ENCODE peak calls at places on chromosomes 3 and 15, in ten cellular contexts. One of them, this sample, is unnamed.

GRCh38 chr15:96346409-96346808 is 15.9 kb downstream of the NR2F2 start:
- DNase-seq in adrenal gland: no peak
- DNase-seq in adipocyte: no peak
- DNase-seq in AG20443: no peak
- DNase-seq in BE2C: no peak
- DNase-seq in nephron progenitor cell: no peak
- DNase-seq in neural progenitor cell: no peak
- DNase-seq in head of caudate nucleus: no peak
- DNase-seq in GM03348: no peak
- DNase-seq in NCI-H1694: no peak
- DNase-seq in this sample: no peak

GRCh38 chr3:58179235-58180098 is 31.3 kb downstream of the DNASE1L3 start:
- DNase-seq in GM03348: no peak
- DNase-seq in head of caudate nucleus: no peak
- DNase-seq in NCI-H1694: no peak
- DNase-seq in AG20443: no peak
- DNase-seq in BE2C: no peak
- DNase-seq in adrenal gland: no peak
- DNase-seq in adipocyte: no peak
- DNase-seq in neural progenitor cell: no peak
- DNase-seq in nephron progenitor cell: no peak
- DNase-seq in this sample: no peak

GRCh38 chr3:54954516-54954915 is 26.7 kb upstream of the LRTM1 start:
- DNase-seq in adipocyte: peak
- DNase-seq in NCI-H1694: no peak
- DNase-seq in AG20443: peak
- DNase-seq in adrenal gland: no peak
- DNase-seq in neural progenitor cell: peak
- DNase-seq in BE2C: no peak
- DNase-seq in GM03348: peak
- DNase-seq in nephron progenitor cell: no peak
- DNase-seq in head of caudate nucleus: no peak
- DNase-seq in this sample: no peak

GRCh38 chr3:88141458-88142083 is 8.2 kb upstream of the C3orf38 start:
- DNase-seq in NCI-H1694: no peak
- DNase-seq in adipocyte: peak
- DNase-seq in GM03348: peak
- DNase-seq in head of caudate nucleus: no peak
- DNase-seq in BE2C: no peak
- DNase-seq in adrenal gland: no peak
- DNase-seq in nephron progenitor cell: no peak
- DNase-seq in neural progenitor cell: no peak
- DNase-seq in AG20443: peak
- DNase-seq in this sample: no peak

GRCh38 chr15:80585544-80586018 is 109.5 kb upstream of the ABHD17C start:
- DNase-seq in neural progenitor cell: no peak
- DNase-seq in NCI-H1694: no peak
- DNase-seq in head of caudate nucleus: peak
- DNase-seq in BE2C: no peak
- DNase-seq in GM03348: no peak
- DNase-seq in nephron progenitor cell: no peak
- DNase-seq in adrenal gland: no peak
- DNase-seq in adipocyte: no peak
- DNase-seq in AG20443: no peak
- DNase-seq in this sample: no peak

GRCh38 chr3:112390783-112391641 is 58.1 kb downstream of the CD200 start:
- DNase-seq in GM03348: peak
- DNase-seq in nephron progenitor cell: no peak
- DNase-seq in adipocyte: peak
- DNase-seq in head of caudate nucleus: peak
- DNase-seq in adrenal gland: no peak
- DNase-seq in AG20443: peak
- DNase-seq in neural progenitor cell: peak
- DNase-seq in BE2C: no peak
- DNase-seq in NCI-H1694: no peak
- DNase-seq in this sample: no peak

GRCh38 chr3:189262746-189263145 is 91.0 kb downstream of the TPRG1 start:
- DNase-seq in GM03348: no peak
- DNase-seq in nephron progenitor cell: no peak
- DNase-seq in adrenal gland: no peak
- DNase-seq in BE2C: peak
- DNase-seq in AG20443: no peak
- DNase-seq in adipocyte: no peak
- DNase-seq in head of caudate nucleus: no peak
- DNase-seq in NCI-H1694: no peak
- DNase-seq in neural progenitor cell: no peak
- DNase-seq in this sample: no peak

GRCh38 chr3:30266536-30266935 is 339.9 kb upstream of the TGFBR2 start:
- DNase-seq in adipocyte: no peak
- DNase-seq in nephron progenitor cell: no peak
- DNase-seq in head of caudate nucleus: no peak
- DNase-seq in BE2C: no peak
- DNase-seq in neural progenitor cell: no peak
- DNase-seq in adrenal gland: no peak
- DNase-seq in AG20443: no peak
- DNase-seq in NCI-H1694: no peak
- DNase-seq in GM03348: no peak
- DNase-seq in this sample: no peak

GRCh38 chr3:111246967-111247760 is 175.5 kb downstream of the NECTIN3 start:
- DNase-seq in BE2C: no peak
- DNase-seq in adrenal gland: no peak
- DNase-seq in nephron progenitor cell: no peak
- DNase-seq in GM03348: peak
- DNase-seq in head of caudate nucleus: no peak
- DNase-seq in neural progenitor cell: no peak
- DNase-seq in NCI-H1694: no peak
- DNase-seq in adipocyte: peak
- DNase-seq in AG20443: peak
- DNase-seq in this sample: no peak

GRCh38 chr3:134543113-134543512 is 57.3 kb downstream of the CEP63 start:
- DNase-seq in adrenal gland: no peak
- DNase-seq in AG20443: no peak
- DNase-seq in head of caudate nucleus: no peak
- DNase-seq in neural progenitor cell: no peak
- DNase-seq in BE2C: no peak
- DNase-seq in GM03348: no peak
- DNase-seq in NCI-H1694: no peak
- DNase-seq in adipocyte: no peak
- DNase-seq in nephron progenitor cell: no peak
- DNase-seq in this sample: no peak

GRCh38 chr3:172591876-172592771 is 68.9 kb upstream of the TNFSF10 start:
- DNase-seq in head of caudate nucleus: no peak
- DNase-seq in NCI-H1694: no peak
- DNase-seq in GM03348: no peak
- DNase-seq in BE2C: no peak
- DNase-seq in neural progenitor cell: no peak
- DNase-seq in adrenal gland: no peak
- DNase-seq in adipocyte: no peak
- DNase-seq in nephron progenitor cell: no peak
- DNase-seq in AG20443: no peak
- DNase-seq in this sample: peak

GRCh38 chr3:30643763-30644462 is 37.5 kb downstream of the TGFBR2 start:
- DNase-seq in AG20443: no peak
- DNase-seq in adipocyte: no peak
- DNase-seq in BE2C: no peak
- DNase-seq in adrenal gland: no peak
- DNase-seq in head of caudate nucleus: no peak
- DNase-seq in neural progenitor cell: no peak
- DNase-seq in GM03348: no peak
- DNase-seq in nephron progenitor cell: no peak
- DNase-seq in NCI-H1694: no peak
- DNase-seq in this sample: no peak

GRCh38 chr3:16130066-16130465 is 44.4 kb upstream of the GALNT15 start:
- DNase-seq in BE2C: no peak
- DNase-seq in neural progenitor cell: no peak
- DNase-seq in head of caudate nucleus: peak
- DNase-seq in GM03348: peak
- DNase-seq in NCI-H1694: no peak
- DNase-seq in adrenal gland: no peak
- DNase-seq in nephron progenitor cell: no peak
- DNase-seq in adipocyte: peak
- DNase-seq in AG20443: peak
- DNase-seq in this sample: no peak

GRCh38 chr3:52710512-52710911 is 4.6 kb downstream of the SPCS1 start:
- DNase-seq in head of caudate nucleus: no peak
- DNase-seq in BE2C: no peak
- DNase-seq in adipocyte: no peak
- DNase-seq in neural progenitor cell: no peak
- DNase-seq in AG20443: no peak
- DNase-seq in adrenal gland: no peak
- DNase-seq in NCI-H1694: no peak
- DNase-seq in nephron progenitor cell: no peak
- DNase-seq in GM03348: no peak
- DNase-seq in this sample: no peak

GRCh38 chr3:46472736-46473135 is 8.0 kb upstream of the LTF start:
- DNase-seq in nephron progenitor cell: no peak
- DNase-seq in head of caudate nucleus: no peak
- DNase-seq in BE2C: no peak
- DNase-seq in adipocyte: no peak
- DNase-seq in adrenal gland: no peak
- DNase-seq in AG20443: no peak
- DNase-seq in GM03348: no peak
- DNase-seq in NCI-H1694: no peak
- DNase-seq in neural progenitor cell: no peak
- DNase-seq in this sample: no peak

This sample was measured in GM12878.